ENCODE peak calls at places on chromosomes 13 and 19, in ten cellular contexts. D is AG08396; V is T-helper 2 cell; O is endothelial cell of umbilical vein; Y is amniotic stem cell; H is NCI-H510A treated with DMSO at 0.1 percent for 48 hours; M is effector memory CD8-positive, alpha-beta T cell; K is A549; R is lung; T is fibroblast of mammary gland. S is an unnamed sample.

GRCh38 chr19:33505823-33506222 is 15.8 kb downstream of the PEPD start:
- DNase-seq in D (no peak), V (no peak), O (no peak), Y (no peak), H (no peak), M (no peak), K (no peak), R (no peak), T (no peak), S (no peak)

GRCh38 chr13:80262051-80262695 is 78.8 kb downstream of the SPRY2 start:
- DNase-seq in D (no peak), V (no peak), O (no peak), Y (no peak), H (no peak), M (no peak), K (no peak), R (no peak), T (no peak), S (no peak)

GRCh38 chr13:64723735-64724134 is 2506.4 kb downstream of the PCDH9 start:
- DNase-seq in D (peak), V (no peak), O (peak), Y (peak), H (no peak), M (no peak), K (peak), R (no peak), T (peak), S (no peak)

GRCh38 chr19:2337329-2337707 is 8.8 kb downstream of the SPPL2B start:
- DNase-seq in D (no peak), V (no peak), O (no peak), Y (no peak), H (peak), M (no peak), K (no peak), R (no peak), T (peak), S (no peak)

GRCh38 chr19:19425170-19425875 is 19.8 kb downstream of the GATAD2A start:
- DNase-seq in D (no peak), V (no peak), O (no peak), Y (no peak), H (no peak), M (no peak), K (no peak), R (no peak), T (no peak), S (no peak)

GRCh38 chr13:27504126-27504525 is 53.8 kb upstream of the MTIF3 start:
- DNase-seq in D (no peak), V (no peak), O (no peak), Y (no peak), H (no peak), M (no peak), K (no peak), R (no peak), T (no peak), S (no peak)

GRCh38 chr13:98423417-98423816 is 153.5 kb downstream of the STK24 start:
- DNase-seq in D (no peak), V (no peak), O (no peak), Y (no peak), H (no peak), M (no peak), K (no peak), R (no peak), T (no peak), S (no peak)

GRCh38 chr13:67224148-67224846 is 5.8 kb downstream of the PCDH9 start:
- DNase-seq in D (peak), V (no peak), O (peak), Y (peak), H (peak), M (no peak), K (peak), R (peak), T (peak), S (peak)

GRCh38 chr13:110528911-110529310 is 32.6 kb downstream of the RAB20 start:
- DNase-seq in D (no peak), V (no peak), O (no peak), Y (no peak), H (no peak), M (no peak), K (no peak), R (no peak), T (no peak), S (no peak)